ENCODE peak calls at places on chromosome 15, in ten cellular contexts. J is body of pancreas; O is lower lobe of right lung; A is PC-9; Y is CD8-positive, alpha-beta T cell; B is CD4-positive, alpha-beta T cell; C is pancreas; Q is tibial nerve; P is MM.1S; I is IMR-90. D is an unnamed sample. For H3K27me3, the result is how much of the 10 kb centered on the place peaks cover.

GRCh38 chr15:58221591-58222241 is 83.5 kb downstream of the AQP9 start:
- DNase-seq in J (peak), O (peak), A (peak), Y (no peak), B (no peak), C (no peak), Q (no peak), P (peak), I (peak), D (no peak)

GRCh38 chr15:89129123-89129815 is 41.0 kb downstream of the ABHD2 start:
- DNase-seq in J (no peak), O (peak), A (no peak), Y (peak), B (peak), C (peak), Q (no peak), P (peak), I (peak), D (peak)

GRCh38 chr15:68410466-68411200 is 21.3 kb downstream of the ITGA11 start:
- DNase-seq in J (no peak), O (no peak), A (no peak), Y (peak), B (no peak), C (no peak), Q (no peak), P (no peak), I (no peak), D (no peak)

GRCh38 chr15:32694222-32694983 is 23.4 kb upstream of the GREM1 start:
- DNase-seq in J (no peak), O (no peak), A (no peak), Y (no peak), B (no peak), C (no peak), Q (no peak), P (no peak), I (no peak), D (no peak)

GRCh38 chr15:92902723-92903587 is 2.8 kb downstream of the CHD2 start:
- DNase-seq in J (no peak), O (no peak), A (no peak), Y (no peak), B (no peak), C (no peak), Q (no peak), P (peak), I (no peak), D (no peak)

GRCh38 chr15:45790325-45790943 is 155.6 kb downstream of the SQOR start:
- DNase-seq in J (peak), O (no peak), A (no peak), Y (no peak), B (no peak), C (no peak), Q (peak), P (peak), I (peak), D (no peak)

GRCh38 chr15:38671675-38672141 is 107.1 kb upstream of the RASGRP1 start:
- DNase-seq in J (no peak), O (no peak), A (no peak), Y (peak), B (peak), C (no peak), Q (no peak), P (no peak), I (peak), D (peak)

GRCh38 chr15:92586383-92586910 is 69.1 kb downstream of the FAM174B start:
- DNase-seq in J (no peak), O (no peak), A (no peak), Y (no peak), B (no peak), C (no peak), Q (no peak), P (no peak), I (no peak), D (no peak)

GRCh38 chr15:81336568-81336967 is 12.6 kb upstream of the STARD5 start:
- DNase-seq in J (no peak), O (no peak), A (no peak), Y (peak), B (peak), C (no peak), Q (peak), P (peak), I (peak), D (peak)

GRCh38 chr15:73746883-73747282 is 6.3 kb downstream of the INSYN1 start:
- DNase-seq in J (no peak), O (no peak), A (no peak), Y (no peak), B (no peak), C (no peak), Q (no peak), P (no peak), I (no peak), D (no peak)

GRCh38 chr15:41585140-41586047 is 26.4 kb downstream of the TYRO3 start:
- DNase-seq in J (peak), O (peak), A (peak), Y (peak), B (peak), C (peak), Q (peak), P (no peak), I (peak), D (peak)

GRCh38 chr15:31278056-31278445 is 48.6 kb upstream of the KLF13 start:
- DNase-seq in J (no peak), O (no peak), A (no peak), Y (peak), B (no peak), C (no peak), Q (no peak), P (no peak), I (no peak), D (no peak)

GRCh38 chr15:40976819-40977218 is 23.5 kb downstream of the CHAC1 start:
- DNase-seq in J (no peak), O (no peak), A (no peak), Y (no peak), B (no peak), C (no peak), Q (no peak), P (no peak), I (no peak), D (no peak)

GRCh38 chr15:101540480-101541239 is 51.2 kb upstream of the PCSK6 start:
- DNase-seq in J (no peak), O (no peak), A (peak), Y (peak), B (no peak), C (no peak), Q (no peak), P (no peak), I (no peak), D (no peak)

GRCh38 chr15:81288616-81289015 is 35.3 kb downstream of the STARD5 start:
- DNase-seq in J (no peak), O (no peak), A (no peak), Y (no peak), B (no peak), C (no peak), Q (no peak), P (no peak), I (no peak), D (no peak)

GRCh38 chr15:100083572-100083971 is 258.2 kb downstream of the ADAMTS17 start:
- DNase-seq in J (peak), O (no peak), A (no peak), Y (no peak), B (no peak), C (peak), Q (no peak), P (no peak), I (no peak), D (no peak)

GRCh38 chr15:85684174-85684710 is 110.5 kb downstream of the KLHL25 start:
- DNase-seq in J (no peak), O (no peak), A (no peak), Y (no peak), B (no peak), C (no peak), Q (no peak), P (no peak), I (no peak), D (no peak)

GRCh38 chr15:78540135-78540954 is at the start of gene PSMA4:
- DNase-seq in J (peak), O (peak), A (peak), Y (peak), B (peak), C (peak), Q (peak), P (peak), I (peak), D (peak)

GRCh38 chr15:34436956-34437442 is 609 bp downstream of the GOLGA8A start:
- DNase-seq in J (peak), O (peak), A (peak), Y (peak), B (peak), C (peak), Q (no peak), P (peak), I (peak), D (peak)

GRCh38 chr15:59751552-59752413 is 62.7 kb upstream of the BNIP2 start:
- DNase-seq in J (no peak), O (no peak), A (peak), Y (no peak), B (no peak), C (no peak), Q (no peak), P (peak), I (no peak), D (no peak)

GRCh38 chr15:97955040-97955439 is 5.5 kb upstream of the ARRDC4 start:
- DNase-seq in J (no peak), O (no peak), A (no peak), Y (no peak), B (no peak), C (no peak), Q (no peak), P (no peak), I (no peak), D (no peak)

GRCh38 chr15:62112616-62113593 is 46.1 kb downstream of the C2CD4A start:
- DNase-seq in J (peak), O (no peak), A (peak), Y (no peak), B (no peak), C (peak), Q (no peak), P (no peak), I (peak), D (no peak)

GRCh38 chr15:92653836-92654524 is 1.6 kb downstream of the FAM174B start:
- DNase-seq in J (peak), O (no peak), A (peak), Y (no peak), B (no peak), C (peak), Q (no peak), P (peak), I (no peak), D (no peak)

GRCh38 chr15:80480909-80481308 is 76.7 kb downstream of the ARNT2 start:
- DNase-seq in J (peak), O (no peak), A (no peak), Y (no peak), B (no peak), C (no peak), Q (peak), P (no peak), I (peak), D (no peak)

GRCh38 chr15:73389971-73390544 is 21.3 kb upstream of the HCN4 start:
- DNase-seq in J (no peak), O (no peak), A (no peak), Y (no peak), B (no peak), C (no peak), Q (no peak), P (no peak), I (peak), D (no peak)

GRCh38 chr15:76533060-76533955 is 196.7 kb downstream of the ISL2 start:
- DNase-seq in J (no peak), O (no peak), A (no peak), Y (no peak), B (no peak), C (no peak), Q (no peak), P (no peak), I (peak), D (no peak)

GRCh38 chr15:74958320-74958907 is 1.8 kb upstream of the RPP25 start:
- DNase-seq in J (peak), O (peak), A (peak), Y (no peak), B (no peak), C (peak), Q (peak), P (no peak), I (no peak), D (no peak)
- H3K27me3 ChIP-seq in J (under half), O (under half), A (under half), Y (under half), B (under half), C (under half), Q (under half), P (under half), I (half or more), D (under half)

GRCh38 chr15:55546718-55547117 is 38.7 kb upstream of the DNAAF4 start:
- DNase-seq in J (no peak), O (no peak), A (peak), Y (no peak), B (no peak), C (no peak), Q (no peak), P (no peak), I (peak), D (no peak)
- H3K27me3 ChIP-seq in J (under half), O (under half), A (under half), Y (under half), B (under half), C (under half), Q (under half), P (under half), I (under half), D (under half)

GRCh38 chr15:51924146-51925068 is 47.2 kb downstream of the LEO1 start:
- DNase-seq in J (no peak), O (no peak), A (no peak), Y (no peak), B (no peak), C (no peak), Q (no peak), P (no peak), I (no peak), D (no peak)

GRCh38 chr15:51931638-51932037 is 39.9 kb downstream of the LEO1 start:
- DNase-seq in J (no peak), O (no peak), A (no peak), Y (no peak), B (no peak), C (no peak), Q (no peak), P (no peak), I (peak), D (no peak)

GRCh38 chr15:51931016-51931415 is 40.6 kb downstream of the LEO1 start:
- DNase-seq in J (no peak), O (no peak), A (no peak), Y (no peak), B (no peak), C (no peak), Q (no peak), P (no peak), I (no peak), D (no peak)

GRCh38 chr15:51926808-51927207 is 44.8 kb downstream of the LEO1 start:
- DNase-seq in J (no peak), O (no peak), A (no peak), Y (no peak), B (no peak), C (no peak), Q (no peak), P (no peak), I (no peak), D (no peak)
- H3K27me3 ChIP-seq in J (under half), O (under half), A (under half), Y (under half), B (under half), C (under half), Q (under half), P (under half), I (under half), D (under half)

GRCh38 chr15:96330450-96331140 is at the start of gene NR2F2:
- DNase-seq in J (peak), O (peak), A (peak), Y (no peak), B (no peak), C (peak), Q (peak), P (peak), I (peak), D (peak)

GRCh38 chr15:96331141-96331941 is 841 bp downstream of the NR2F2 start:
- DNase-seq in J (peak), O (peak), A (no peak), Y (no peak), B (no peak), C (peak), Q (peak), P (no peak), I (no peak), D (no peak)

GRCh38 chr15:96328101-96328958 is 2.2 kb upstream of the NR2F2 start:
- DNase-seq in J (no peak), O (no peak), A (no peak), Y (no peak), B (no peak), C (no peak), Q (no peak), P (no peak), I (no peak), D (no peak)

GRCh38 chr15:96330064-96330449 is 443 bp upstream of the NR2F2 start:
- DNase-seq in J (no peak), O (peak), A (no peak), Y (no peak), B (no peak), C (no peak), Q (peak), P (peak), I (peak), D (no peak)

DNA sequence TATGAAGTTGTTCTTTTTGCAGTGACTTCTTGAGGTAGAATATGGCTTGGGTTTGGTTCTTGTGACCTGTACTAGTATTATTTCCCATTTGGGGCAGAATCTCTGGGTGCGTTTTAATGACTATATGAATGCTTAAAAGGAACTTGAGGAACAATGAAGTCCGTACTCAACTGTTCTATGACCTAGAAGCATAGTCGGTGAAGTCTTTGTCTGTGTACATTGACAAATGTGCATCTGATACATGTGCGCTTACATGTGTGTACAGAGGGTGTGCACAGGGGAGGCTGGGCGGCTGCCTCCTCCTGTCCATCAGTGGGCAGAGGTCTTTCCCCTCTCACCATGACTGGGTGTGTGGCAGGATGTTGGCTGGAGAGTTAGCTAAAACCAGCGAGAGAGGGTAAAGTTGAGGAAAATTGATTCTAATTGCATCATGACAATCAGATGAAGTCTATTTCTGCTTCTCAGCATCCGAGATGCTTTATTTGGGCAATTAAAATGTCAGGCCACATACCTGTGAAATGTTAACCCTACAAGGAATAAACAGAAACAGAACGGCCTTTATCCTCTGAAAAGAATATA is 1.0 kb upstream of the NR2F2 start:
- DNase-seq in J (no peak), O (no peak), A (no peak), Y (no peak), B (no peak), C (no peak), Q (no peak), P (no peak), I (no peak), D (no peak)
- H3K27me3 ChIP-seq in J (under half), O (under half), A (under half), Y (under half), B (half or more), C (under half), Q (under half), P (under half), I (under half), D (half or more)

GRCh38 chr15:69744421-69745162 is 292.0 kb downstream of the RPLP1 start:
- DNase-seq in J (no peak), O (no peak), A (no peak), Y (no peak), B (no peak), C (no peak), Q (no peak), P (no peak), I (no peak), D (no peak)
- H3K27me3 ChIP-seq in J (under half), O (under half), A (under half), Y (under half), B (under half), C (under half), Q (under half), P (under half), I (half or more), D (under half)

DNA sequence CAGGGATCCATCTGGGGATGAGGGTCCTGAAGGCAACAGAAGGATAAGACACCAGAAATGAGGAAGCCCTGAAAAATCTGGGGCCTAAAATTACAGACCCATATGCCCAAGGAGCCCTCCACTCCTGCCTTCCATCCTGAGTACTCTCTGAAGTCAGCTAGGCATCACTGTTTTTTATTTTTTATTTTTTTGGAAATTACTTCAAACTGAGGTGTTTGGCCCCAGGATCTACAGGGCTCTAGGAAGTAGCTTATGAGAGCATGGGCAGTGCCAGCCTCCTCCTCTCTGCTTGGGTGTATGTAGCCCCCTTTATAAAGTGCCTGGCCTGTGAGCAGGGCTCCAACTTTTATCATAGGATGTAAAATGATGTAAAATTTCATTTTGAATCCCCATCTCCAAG is 7.9 kb downstream of the EPB42 start:
- DNase-seq in J (no peak), O (no peak), A (no peak), Y (no peak), B (no peak), C (no peak), Q (no peak), P (no peak), I (no peak), D (no peak)
- H3K27me3 ChIP-seq in J (under half), O (under half), A (under half), Y (under half), B (under half), C (under half), Q (under half), P (under half), I (half or more), D (under half)

DNA sequence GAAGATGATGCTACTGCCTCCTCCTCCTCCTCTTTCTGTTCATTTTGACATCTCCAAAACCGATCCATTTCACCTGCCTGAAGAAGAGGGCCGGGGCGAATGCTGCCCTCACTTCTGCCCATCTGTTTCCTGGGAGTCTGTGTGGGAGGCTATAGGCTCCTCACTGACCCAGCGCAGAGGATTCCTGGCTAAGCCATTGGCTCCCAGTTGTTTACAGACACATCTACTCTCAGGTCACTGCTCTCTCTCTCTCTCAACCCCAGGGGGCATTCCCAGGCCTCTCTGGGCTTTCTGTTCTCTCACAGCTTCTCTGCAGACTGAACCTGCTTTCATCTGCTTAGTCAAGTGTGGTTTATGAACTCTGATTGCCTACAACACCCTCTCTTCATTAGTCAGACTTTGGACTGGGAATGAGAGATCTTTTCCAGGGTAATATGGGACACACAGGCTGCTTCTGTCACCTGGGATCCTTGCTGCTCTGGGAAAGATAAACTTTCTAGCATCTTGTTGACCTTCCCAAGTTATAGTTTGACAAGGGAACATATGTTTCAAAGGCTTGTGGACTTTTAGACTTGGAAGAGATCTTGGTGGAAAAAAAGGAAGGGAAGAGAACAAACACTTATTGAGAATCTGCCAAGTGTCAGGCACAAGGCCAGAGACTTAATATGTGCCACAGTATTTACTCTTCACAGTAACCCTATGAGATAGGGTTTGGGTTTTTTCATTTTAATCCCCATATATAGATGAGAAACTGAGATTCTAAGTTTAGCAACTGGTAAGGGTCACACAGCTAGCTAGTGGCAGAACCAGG is 30.2 kb upstream of the USP3 start:
- DNase-seq in J (peak), O (no peak), A (no peak), Y (peak), B (peak), C (no peak), Q (no peak), P (peak), I (peak), D (peak)
- H3K27me3 ChIP-seq in J (under half), O (under half), A (under half), Y (under half), B (under half), C (under half), Q (under half), P (under half), I (under half), D (under half)

GRCh38 chr15:35448294-35448693 is 97.7 kb downstream of the DPH6 start:
- DNase-seq in J (no peak), O (no peak), A (no peak), Y (no peak), B (no peak), C (no peak), Q (no peak), P (no peak), I (peak), D (no peak)
- H3K27me3 ChIP-seq in J (under half), O (under half), A (under half), Y (under half), B (under half), C (under half), Q (under half), P (under half), I (under half), D (under half)

GRCh38 chr15:65336369-65336766 is 31.9 kb downstream of the RNU5B-1 start:
- DNase-seq in J (no peak), O (no peak), A (no peak), Y (no peak), B (no peak), C (no peak), Q (no peak), P (no peak), I (no peak), D (no peak)
- H3K27me3 ChIP-seq in J (under half), O (under half), A (under half), Y (under half), B (under half), C (under half), Q (under half), P (under half), I (half or more), D (under half)

D was measured in CD8-positive, alpha-beta memory T cell.